ENCODE peak calls at places on chromosomes 16 and 17, in ten cellular contexts. One of them, this sample, is unnamed.

GRCh38 chr17:73271078-73271477 is 9.4 kb upstream of the CPSF4L start:
- DNase-seq in activated T-cell treated with anti-CD3 and anti-CD28 coated beads for 1 hour: no peak
- DNase-seq in WTC11: no peak
- DNase-seq in C1 segment of cervical spinal cord: no peak
- DNase-seq in RWPE1: no peak
- DNase-seq in T-cell: no peak
- DNase-seq in vagina: no peak
- DNase-seq in M059J: no peak
- DNase-seq in NCI-H1092 treated with DMSO at 0.1 percent for 48 hours: no peak
- DNase-seq in heart left ventricle: no peak
- DNase-seq in this sample: no peak

GRCh38 chr16:77171750-77172635 is 19.0 kb upstream of the MON1B start:
- DNase-seq in RWPE1: peak
- DNase-seq in activated T-cell treated with anti-CD3 and anti-CD28 coated beads for 1 hour: no peak
- DNase-seq in NCI-H1092 treated with DMSO at 0.1 percent for 48 hours: peak
- DNase-seq in vagina: no peak
- DNase-seq in M059J: peak
- DNase-seq in WTC11: no peak
- DNase-seq in heart left ventricle: no peak
- DNase-seq in C1 segment of cervical spinal cord: no peak
- DNase-seq in T-cell: no peak
- DNase-seq in this sample: peak

GRCh38 chr16:66406534-66407368 is 20.3 kb upstream of the BEAN1 start:
- DNase-seq in RWPE1: peak
- DNase-seq in T-cell: peak
- DNase-seq in NCI-H1092 treated with DMSO at 0.1 percent for 48 hours: peak
- DNase-seq in heart left ventricle: peak
- DNase-seq in vagina: peak
- DNase-seq in M059J: peak
- DNase-seq in activated T-cell treated with anti-CD3 and anti-CD28 coated beads for 1 hour: peak
- DNase-seq in WTC11: peak
- DNase-seq in C1 segment of cervical spinal cord: peak
- DNase-seq in this sample: peak

GRCh38 chr17:58680038-58680369 is 11.8 kb downstream of the TEX14 start:
- DNase-seq in C1 segment of cervical spinal cord: no peak
- DNase-seq in T-cell: no peak
- DNase-seq in activated T-cell treated with anti-CD3 and anti-CD28 coated beads for 1 hour: no peak
- DNase-seq in NCI-H1092 treated with DMSO at 0.1 percent for 48 hours: no peak
- DNase-seq in WTC11: no peak
- DNase-seq in heart left ventricle: no peak
- DNase-seq in RWPE1: no peak
- DNase-seq in M059J: no peak
- DNase-seq in vagina: no peak
- DNase-seq in this sample: no peak

GRCh38 chr16:11737678-11738077 is 5.0 kb downstream of the TXNDC11 start:
- DNase-seq in NCI-H1092 treated with DMSO at 0.1 percent for 48 hours: no peak
- DNase-seq in M059J: no peak
- DNase-seq in T-cell: no peak
- DNase-seq in vagina: no peak
- DNase-seq in RWPE1: no peak
- DNase-seq in activated T-cell treated with anti-CD3 and anti-CD28 coated beads for 1 hour: no peak
- DNase-seq in C1 segment of cervical spinal cord: no peak
- DNase-seq in heart left ventricle: no peak
- DNase-seq in WTC11: no peak
- DNase-seq in this sample: no peak

GRCh38 chr16:4314532-4315184 is 1.2 kb upstream of the GLIS2 start:
- DNase-seq in T-cell: peak
- DNase-seq in C1 segment of cervical spinal cord: no peak
- DNase-seq in vagina: peak
- DNase-seq in heart left ventricle: no peak
- DNase-seq in M059J: peak
- DNase-seq in WTC11: no peak
- DNase-seq in RWPE1: no peak
- DNase-seq in activated T-cell treated with anti-CD3 and anti-CD28 coated beads for 1 hour: no peak
- DNase-seq in NCI-H1092 treated with DMSO at 0.1 percent for 48 hours: peak
- DNase-seq in this sample: no peak

GRCh38 chr16:50505115-50505514 is 43.1 kb upstream of the NKD1 start:
- DNase-seq in C1 segment of cervical spinal cord: no peak
- DNase-seq in vagina: no peak
- DNase-seq in M059J: no peak
- DNase-seq in NCI-H1092 treated with DMSO at 0.1 percent for 48 hours: no peak
- DNase-seq in RWPE1: no peak
- DNase-seq in WTC11: no peak
- DNase-seq in activated T-cell treated with anti-CD3 and anti-CD28 coated beads for 1 hour: no peak
- DNase-seq in heart left ventricle: no peak
- DNase-seq in T-cell: no peak
- DNase-seq in this sample: no peak

GRCh38 chr16:20114356-20114755 is 40.7 kb upstream of the GPR139 start:
- DNase-seq in RWPE1: peak
- DNase-seq in WTC11: no peak
- DNase-seq in vagina: no peak
- DNase-seq in heart left ventricle: no peak
- DNase-seq in M059J: peak
- DNase-seq in activated T-cell treated with anti-CD3 and anti-CD28 coated beads for 1 hour: no peak
- DNase-seq in C1 segment of cervical spinal cord: peak
- DNase-seq in T-cell: no peak
- DNase-seq in NCI-H1092 treated with DMSO at 0.1 percent for 48 hours: peak
- DNase-seq in this sample: no peak

GRCh38 chr17:81911969-81912368 is 770 bp upstream of the PCYT2 start:
- DNase-seq in M059J: no peak
- DNase-seq in C1 segment of cervical spinal cord: no peak
- DNase-seq in vagina: no peak
- DNase-seq in T-cell: no peak
- DNase-seq in heart left ventricle: no peak
- DNase-seq in NCI-H1092 treated with DMSO at 0.1 percent for 48 hours: no peak
- DNase-seq in activated T-cell treated with anti-CD3 and anti-CD28 coated beads for 1 hour: no peak
- DNase-seq in RWPE1: no peak
- DNase-seq in WTC11: no peak
- DNase-seq in this sample: no peak

GRCh38 chr16:20042848-20043247 is 30.8 kb downstream of the GPR139 start:
- DNase-seq in NCI-H1092 treated with DMSO at 0.1 percent for 48 hours: no peak
- DNase-seq in C1 segment of cervical spinal cord: no peak
- DNase-seq in activated T-cell treated with anti-CD3 and anti-CD28 coated beads for 1 hour: no peak
- DNase-seq in T-cell: no peak
- DNase-seq in RWPE1: no peak
- DNase-seq in heart left ventricle: no peak
- DNase-seq in M059J: peak
- DNase-seq in WTC11: no peak
- DNase-seq in vagina: no peak
- DNase-seq in this sample: no peak

GRCh38 chr17:42783778-42784138 is 3.3 kb downstream of the WNK4 start:
- DNase-seq in vagina: no peak
- DNase-seq in WTC11: no peak
- DNase-seq in heart left ventricle: no peak
- DNase-seq in RWPE1: no peak
- DNase-seq in M059J: no peak
- DNase-seq in T-cell: no peak
- DNase-seq in activated T-cell treated with anti-CD3 and anti-CD28 coated beads for 1 hour: no peak
- DNase-seq in C1 segment of cervical spinal cord: no peak
- DNase-seq in NCI-H1092 treated with DMSO at 0.1 percent for 48 hours: no peak
- DNase-seq in this sample: no peak

GRCh38 chr17:60971515-60972369 is 294.1 kb downstream of the BCAS3 start:
- DNase-seq in RWPE1: peak
- DNase-seq in WTC11: peak
- DNase-seq in M059J: peak
- DNase-seq in heart left ventricle: no peak
- DNase-seq in T-cell: peak
- DNase-seq in activated T-cell treated with anti-CD3 and anti-CD28 coated beads for 1 hour: no peak
- DNase-seq in NCI-H1092 treated with DMSO at 0.1 percent for 48 hours: peak
- DNase-seq in vagina: no peak
- DNase-seq in C1 segment of cervical spinal cord: no peak
- DNase-seq in this sample: peak

This sample was measured in endothelial cell.